ENCODE peak calls at places on chromosomes 11 and 22, in seven cellular contexts. P is mucosa of descending colon; N is K562; Q is stimulated activated CD4-positive, alpha-beta T cell treated with anti-CD3 and anti-CD28 coated beads, Interleukin-1b, Interleukin-23, amount 100 ng/mL, for 48 hours; U is Daoy; W is SJSA1; C is HFFc6. G is an unnamed sample.
A peak's percentile ranks its signal among the peaks of the same experiment; 100 is the strongest.

GRCh38 chr22:24506802-24507438 is 11.8 kb downstream of the UPB1 start:
- DNase-seq in P (no peak), N (no peak), Q (no peak), U (peak; percentile 29), W (no peak), C (peak; percentile 23), G (no peak)

GRCh38 chr11:2584812-2585565 is 114.8 kb downstream of the KCNQ1OT1 start:
- DNase-seq in P (peak; percentile 18), N (no peak), Q (no peak), U (peak; percentile 0), W (peak; percentile 45), C (no peak), G (peak; percentile 6)

GRCh38 chr22:40525250-40525884 is 111.2 kb downstream of the MRTFA start:
- DNase-seq in P (peak; percentile 63), N (no peak), Q (peak; percentile 70), U (peak; percentile 59), W (peak; percentile 63), C (no peak), G (no peak)

GRCh38 chr11:79447039-79447438 is 6.2 kb upstream of the TENM4 start:
- DNase-seq in P (no peak), N (no peak), Q (no peak), U (no peak), W (no peak), C (no peak), G (no peak)

GRCh38 chr22:42294034-42294985 is 23.9 kb upstream of the TCF20 start:
- DNase-seq in P (peak; percentile 83), N (peak; percentile 53), Q (no peak), U (peak; percentile 58), W (no peak), C (peak; percentile 33), G (no peak)

GRCh38 chr11:93648168-93648567 is 13.3 kb upstream of the CEP295 start:
- DNase-seq in P (no peak), N (peak; percentile 15), Q (no peak), U (no peak), W (no peak), C (peak; percentile 20), G (no peak)

GRCh38 chr11:34953955-34954354 is 37.5 kb downstream of the PDHX start:
- DNase-seq in P (no peak), N (no peak), Q (no peak), U (no peak), W (no peak), C (no peak), G (no peak)

GRCh38 chr22:36197065-36197440 is 4.6 kb downstream of the APOL4 start:
- DNase-seq in P (no peak), N (peak; percentile 78), Q (no peak), U (peak; percentile 62), W (no peak), C (no peak), G (no peak)

GRCh38 chr11:134001596-134001995 is 44.8 kb upstream of the IGSF9B start:
- DNase-seq in P (no peak), N (no peak), Q (no peak), U (no peak), W (no peak), C (no peak), G (no peak)

GRCh38 chr11:115990004-115990447 is 485.8 kb upstream of the CADM1 start:
- DNase-seq in P (peak; percentile 43), N (peak; percentile 66), Q (no peak), U (peak; percentile 26), W (no peak), C (no peak), G (no peak)

GRCh38 chr11:27698872-27699241 is 1.4 kb downstream of the BDNF start:
- DNase-seq in P (peak; percentile 83), N (peak; percentile 76), Q (peak; percentile 72), U (peak; percentile 93), W (peak; percentile 92), C (peak; percentile 79), G (peak; percentile 59)

GRCh38 chr22:46854125-46854870 is 91.8 kb downstream of the TBC1D22A start:
- DNase-seq in P (no peak), N (peak; percentile 49), Q (no peak), U (no peak), W (no peak), C (no peak), G (no peak)

GRCh38 chr22:24975813-24976341 is 23.4 kb downstream of the KIAA1671 start:
- DNase-seq in P (no peak), N (no peak), Q (no peak), U (no peak), W (no peak), C (no peak), G (no peak)

G was measured in GM12891.